ENCODE peak calls at places on chromosomes 16 and 17, in seven cellular contexts. One of them, this sample, is unnamed.

GRCh38 chr17:80030730-80031410 is 4.8 kb downstream of the TBC1D16 start:
- DNase-seq in AG09319: no peak
- DNase-seq in neural progenitor cell: no peak
- DNase-seq in posterior vena cava: no peak
- DNase-seq in NCI-H2171: no peak
- DNase-seq in amygdala: no peak
- DNase-seq in activated CD8-positive, alpha-beta memory T cell treated with anti-CD3 and anti-CD28 coated beads for 4 hours: no peak
- DNase-seq in this sample: no peak

GRCh38 chr16:24409045-24409444 is 130.3 kb upstream of the RBBP6 start:
- DNase-seq in AG09319: no peak
- DNase-seq in neural progenitor cell: peak
- DNase-seq in posterior vena cava: no peak
- DNase-seq in NCI-H2171: no peak
- DNase-seq in amygdala: no peak
- DNase-seq in activated CD8-positive, alpha-beta memory T cell treated with anti-CD3 and anti-CD28 coated beads for 4 hours: no peak
- DNase-seq in this sample: no peak

GRCh38 chr17:46191332-46192210 is 1.7 kb downstream of the KANSL1 start:
- DNase-seq in AG09319: no peak
- DNase-seq in neural progenitor cell: peak
- DNase-seq in posterior vena cava: no peak
- DNase-seq in NCI-H2171: peak
- DNase-seq in amygdala: peak
- DNase-seq in activated CD8-positive, alpha-beta memory T cell treated with anti-CD3 and anti-CD28 coated beads for 4 hours: no peak
- DNase-seq in this sample: peak

GRCh38 chr17:55318081-55318480 is 53.3 kb downstream of the HLF start:
- DNase-seq in AG09319: no peak
- DNase-seq in neural progenitor cell: no peak
- DNase-seq in posterior vena cava: no peak
- DNase-seq in NCI-H2171: no peak
- DNase-seq in amygdala: no peak
- DNase-seq in activated CD8-positive, alpha-beta memory T cell treated with anti-CD3 and anti-CD28 coated beads for 4 hours: no peak
- DNase-seq in this sample: no peak

GRCh38 chr17:8941520-8941919 is 24.0 kb downstream of the PIK3R5 start:
- DNase-seq in AG09319: no peak
- DNase-seq in neural progenitor cell: no peak
- DNase-seq in posterior vena cava: no peak
- DNase-seq in NCI-H2171: no peak
- DNase-seq in amygdala: no peak
- DNase-seq in activated CD8-positive, alpha-beta memory T cell treated with anti-CD3 and anti-CD28 coated beads for 4 hours: no peak
- DNase-seq in this sample: peak

GRCh38 chr17:7107012-7107754 is 7.4 kb downstream of the ASGR2 start:
- DNase-seq in AG09319: no peak
- DNase-seq in neural progenitor cell: no peak
- DNase-seq in posterior vena cava: no peak
- DNase-seq in NCI-H2171: peak
- DNase-seq in amygdala: no peak
- DNase-seq in activated CD8-positive, alpha-beta memory T cell treated with anti-CD3 and anti-CD28 coated beads for 4 hours: no peak
- DNase-seq in this sample: no peak

GRCh38 chr16:49456763-49457162 is 83.2 kb downstream of the C16orf78 start:
- DNase-seq in AG09319: no peak
- DNase-seq in neural progenitor cell: no peak
- DNase-seq in posterior vena cava: no peak
- DNase-seq in NCI-H2171: no peak
- DNase-seq in amygdala: no peak
- DNase-seq in activated CD8-positive, alpha-beta memory T cell treated with anti-CD3 and anti-CD28 coated beads for 4 hours: no peak
- DNase-seq in this sample: no peak

GRCh38 chr17:62321451-62321850 is 58.9 kb upstream of the EFCAB3 start:
- DNase-seq in AG09319: no peak
- DNase-seq in neural progenitor cell: no peak
- DNase-seq in posterior vena cava: no peak
- DNase-seq in NCI-H2171: no peak
- DNase-seq in amygdala: no peak
- DNase-seq in activated CD8-positive, alpha-beta memory T cell treated with anti-CD3 and anti-CD28 coated beads for 4 hours: no peak
- DNase-seq in this sample: no peak

GRCh38 chr17:10614536-10615155 is 42.5 kb downstream of the MYH3 start:
- DNase-seq in AG09319: no peak
- DNase-seq in neural progenitor cell: peak
- DNase-seq in posterior vena cava: no peak
- DNase-seq in NCI-H2171: peak
- DNase-seq in amygdala: no peak
- DNase-seq in activated CD8-positive, alpha-beta memory T cell treated with anti-CD3 and anti-CD28 coated beads for 4 hours: no peak
- DNase-seq in this sample: no peak

GRCh38 chr16:64858076-64858475 is 263.8 kb downstream of the CDH11 start:
- DNase-seq in AG09319: no peak
- DNase-seq in neural progenitor cell: no peak
- DNase-seq in posterior vena cava: no peak
- DNase-seq in NCI-H2171: no peak
- DNase-seq in amygdala: no peak
- DNase-seq in activated CD8-positive, alpha-beta memory T cell treated with anti-CD3 and anti-CD28 coated beads for 4 hours: no peak
- DNase-seq in this sample: no peak

GRCh38 chr17:16938496-16939270 is 33.2 kb downstream of the TNFRSF13B start:
- DNase-seq in AG09319: no peak
- DNase-seq in neural progenitor cell: no peak
- DNase-seq in posterior vena cava: peak
- DNase-seq in NCI-H2171: no peak
- DNase-seq in amygdala: no peak
- DNase-seq in activated CD8-positive, alpha-beta memory T cell treated with anti-CD3 and anti-CD28 coated beads for 4 hours: no peak
- DNase-seq in this sample: peak

GRCh38 chr17:77528516-77529327 is 388.0 kb downstream of the SEC14L1 start:
- DNase-seq in AG09319: no peak
- DNase-seq in neural progenitor cell: peak
- DNase-seq in posterior vena cava: peak
- DNase-seq in NCI-H2171: peak
- DNase-seq in amygdala: no peak
- DNase-seq in activated CD8-positive, alpha-beta memory T cell treated with anti-CD3 and anti-CD28 coated beads for 4 hours: no peak
- DNase-seq in this sample: peak

GRCh38 chr17:17781591-17782424 is 55.0 kb downstream of the SREBF1 start:
- DNase-seq in AG09319: peak
- DNase-seq in neural progenitor cell: peak
- DNase-seq in posterior vena cava: peak
- DNase-seq in NCI-H2171: peak
- DNase-seq in amygdala: peak
- DNase-seq in activated CD8-positive, alpha-beta memory T cell treated with anti-CD3 and anti-CD28 coated beads for 4 hours: no peak
- DNase-seq in this sample: peak

GRCh38 chr16:24013733-24014645 is 178.2 kb downstream of the PRKCB start:
- DNase-seq in AG09319: no peak
- DNase-seq in neural progenitor cell: no peak
- DNase-seq in posterior vena cava: no peak
- DNase-seq in NCI-H2171: no peak
- DNase-seq in amygdala: no peak
- DNase-seq in activated CD8-positive, alpha-beta memory T cell treated with anti-CD3 and anti-CD28 coated beads for 4 hours: peak
- DNase-seq in this sample: peak

GRCh38 chr16:83713597-83713996 is 94.2 kb upstream of the HSBP1 start:
- DNase-seq in AG09319: no peak
- DNase-seq in neural progenitor cell: no peak
- DNase-seq in posterior vena cava: no peak
- DNase-seq in NCI-H2171: no peak
- DNase-seq in amygdala: no peak
- DNase-seq in activated CD8-positive, alpha-beta memory T cell treated with anti-CD3 and anti-CD28 coated beads for 4 hours: no peak
- DNase-seq in this sample: no peak

GRCh38 chr16:69796285-69797118 is 34.4 kb downstream of the WWP2 start:
- DNase-seq in AG09319: peak
- DNase-seq in neural progenitor cell: peak
- DNase-seq in posterior vena cava: no peak
- DNase-seq in NCI-H2171: peak
- DNase-seq in amygdala: peak
- DNase-seq in activated CD8-positive, alpha-beta memory T cell treated with anti-CD3 and anti-CD28 coated beads for 4 hours: no peak
- DNase-seq in this sample: peak

GRCh38 chr16:48623304-48624016 is 13.5 kb upstream of the N4BP1 start:
- DNase-seq in AG09319: peak
- DNase-seq in neural progenitor cell: peak
- DNase-seq in posterior vena cava: peak
- DNase-seq in NCI-H2171: peak
- DNase-seq in amygdala: peak
- DNase-seq in activated CD8-positive, alpha-beta memory T cell treated with anti-CD3 and anti-CD28 coated beads for 4 hours: peak
- DNase-seq in this sample: peak

GRCh38 chr17:72826602-72827001 is 265.9 kb downstream of the SLC39A11 start:
- DNase-seq in AG09319: no peak
- DNase-seq in neural progenitor cell: no peak
- DNase-seq in posterior vena cava: no peak
- DNase-seq in NCI-H2171: no peak
- DNase-seq in amygdala: no peak
- DNase-seq in activated CD8-positive, alpha-beta memory T cell treated with anti-CD3 and anti-CD28 coated beads for 4 hours: no peak
- DNase-seq in this sample: no peak

GRCh38 chr17:81923302-81924260 is 4.0 kb downstream of the MAFG start:
- DNase-seq in AG09319: no peak
- DNase-seq in neural progenitor cell: peak
- DNase-seq in posterior vena cava: peak
- DNase-seq in NCI-H2171: no peak
- DNase-seq in amygdala: peak
- DNase-seq in activated CD8-positive, alpha-beta memory T cell treated with anti-CD3 and anti-CD28 coated beads for 4 hours: no peak
- DNase-seq in this sample: no peak

GRCh38 chr16:16137110-16137509 is 86.2 kb downstream of the ABCC6 start:
- DNase-seq in AG09319: no peak
- DNase-seq in neural progenitor cell: no peak
- DNase-seq in posterior vena cava: no peak
- DNase-seq in NCI-H2171: no peak
- DNase-seq in amygdala: no peak
- DNase-seq in activated CD8-positive, alpha-beta memory T cell treated with anti-CD3 and anti-CD28 coated beads for 4 hours: no peak
- DNase-seq in this sample: no peak

GRCh38 chr16:73750639-73751038 is 546.0 kb upstream of the PSMD7 start:
- DNase-seq in AG09319: no peak
- DNase-seq in neural progenitor cell: no peak
- DNase-seq in posterior vena cava: no peak
- DNase-seq in NCI-H2171: no peak
- DNase-seq in amygdala: no peak
- DNase-seq in activated CD8-positive, alpha-beta memory T cell treated with anti-CD3 and anti-CD28 coated beads for 4 hours: no peak
- DNase-seq in this sample: no peak

GRCh38 chr17:78962345-78962983 is 17.3 kb downstream of the LGALS3BP start:
- DNase-seq in AG09319: no peak
- DNase-seq in neural progenitor cell: no peak
- DNase-seq in posterior vena cava: no peak
- DNase-seq in NCI-H2171: no peak
- DNase-seq in amygdala: no peak
- DNase-seq in activated CD8-positive, alpha-beta memory T cell treated with anti-CD3 and anti-CD28 coated beads for 4 hours: no peak
- DNase-seq in this sample: no peak

GRCh38 chr17:5522476-5522875 is 36.1 kb downstream of the MIS12 start:
- DNase-seq in AG09319: no peak
- DNase-seq in neural progenitor cell: no peak
- DNase-seq in posterior vena cava: peak
- DNase-seq in NCI-H2171: no peak
- DNase-seq in amygdala: no peak
- DNase-seq in activated CD8-positive, alpha-beta memory T cell treated with anti-CD3 and anti-CD28 coated beads for 4 hours: no peak
- DNase-seq in this sample: no peak

GRCh38 chr16:2821483-2822157 is 4.6 kb downstream of the PRSS21 start:
- DNase-seq in AG09319: no peak
- DNase-seq in neural progenitor cell: no peak
- DNase-seq in posterior vena cava: peak
- DNase-seq in NCI-H2171: no peak
- DNase-seq in amygdala: no peak
- DNase-seq in activated CD8-positive, alpha-beta memory T cell treated with anti-CD3 and anti-CD28 coated beads for 4 hours: no peak
- DNase-seq in this sample: no peak

GRCh38 chr17:1153795-1154546 is 25.8 kb downstream of the ABR start:
- DNase-seq in AG09319: peak
- DNase-seq in neural progenitor cell: peak
- DNase-seq in posterior vena cava: peak
- DNase-seq in NCI-H2171: peak
- DNase-seq in amygdala: peak
- DNase-seq in activated CD8-positive, alpha-beta memory T cell treated with anti-CD3 and anti-CD28 coated beads for 4 hours: no peak
- DNase-seq in this sample: no peak